ENCODE peak calls at places on chromosome 11, in four cellular contexts. V is esophagus squamous epithelium, E is tibial nerve, X is stomach. H is an unnamed sample.

GRCh38 chr11:114180301-114181055 is 115.7 kb upstream of the NNMT start:
- DNase-seq in V (no peak), E (no peak), X (peak), H (no peak)

GRCh38 chr11:76512851-76513653 is 68.2 kb downstream of the EMSY start:
- DNase-seq in V (no peak), E (no peak), X (no peak), H (no peak)

GRCh38 chr11:94926698-94927237 is 46.6 kb downstream of the CWC15 start:
- DNase-seq in V (no peak), E (peak), X (peak), H (no peak)

GRCh38 chr11:13337986-13338436 is 60.4 kb downstream of the BMAL1 start:
- DNase-seq in V (no peak), E (no peak), X (no peak), H (no peak)

GRCh38 chr11:96204721-96205459 is 138.1 kb downstream of the MAML2 start:
- DNase-seq in V (no peak), E (no peak), X (no peak), H (no peak)

GRCh38 chr11:11010624-11011127 is 152.8 kb upstream of the ZBED5 start:
- DNase-seq in V (no peak), E (no peak), X (peak), H (peak)

GRCh38 chr11:126162286-126163030 is 49.0 kb downstream of the RPUSD4 start:
- DNase-seq in V (no peak), E (no peak), X (no peak), H (no peak)

GRCh38 chr11:111069076-111069475 is 176.4 kb upstream of the POU2AF2 start:
- DNase-seq in V (no peak), E (no peak), X (no peak), H (no peak)

GRCh38 chr11:125055107-125055715 is 7.9 kb upstream of the SLC37A2 start:
- DNase-seq in V (no peak), E (no peak), X (no peak), H (no peak)

GRCh38 chr11:83194284-83195175 is 1.0 kb downstream of the ANKRD42 start:
- DNase-seq in V (no peak), E (peak), X (peak), H (peak)

GRCh38 chr11:26017903-26018750 is 313.8 kb upstream of the ANO3 start:
- DNase-seq in V (no peak), E (no peak), X (no peak), H (no peak)

GRCh38 chr11:19511066-19511412 is 201.6 kb upstream of the NAV2 start:
- DNase-seq in V (no peak), E (no peak), X (no peak), H (no peak)

GRCh38 chr11:44005076-44005800 is 42.5 kb upstream of the ACCSL start:
- DNase-seq in V (no peak), E (no peak), X (peak), H (no peak)

GRCh38 chr11:109970516-109971183 is 122.5 kb upstream of the ZC3H12C start:
- DNase-seq in V (no peak), E (no peak), X (no peak), H (no peak)

GRCh38 chr11:10623797-10624761 is 55.6 kb upstream of the LYVE1 start:
- DNase-seq in V (no peak), E (no peak), X (no peak), H (peak)

GRCh38 chr11:75667831-75668507 is 869 bp downstream of the MAP6 start:
- DNase-seq in V (no peak), E (no peak), X (peak), H (no peak)

GRCh38 chr11:3091081-3091845 is 34.0 kb upstream of the CARS1 start:
- DNase-seq in V (no peak), E (no peak), X (no peak), H (no peak)

GRCh38 chr11:22898036-22898435 is 37.8 kb upstream of the CCDC179 start:
- DNase-seq in V (no peak), E (no peak), X (no peak), H (no peak)

GRCh38 chr11:110433393-110434333 is 3.9 kb downstream of the FDX1 start:
- DNase-seq in V (no peak), E (no peak), X (no peak), H (peak)

GRCh38 chr11:31240340-31240904 is 129.1 kb downstream of the DCDC1 start:
- DNase-seq in V (no peak), E (no peak), X (no peak), H (peak)

GRCh38 chr11:93099811-93100210 is 98.0 kb downstream of the SLC36A4 start:
- DNase-seq in V (no peak), E (no peak), X (no peak), H (no peak)

GRCh38 chr11:126468102-126468521 is 112.6 kb downstream of the ST3GAL4 start:
- DNase-seq in V (no peak), E (no peak), X (no peak), H (no peak)

GRCh38 chr11:14480716-14481115 is 18.9 kb downstream of the COPB1 start:
- DNase-seq in V (no peak), E (no peak), X (no peak), H (no peak)

GRCh38 chr11:94767701-94768601 is at the start of gene AMOTL1:
- DNase-seq in V (peak), E (peak), X (peak), H (peak)

GRCh38 chr11:69934861-69935494 is 115.8 kb upstream of the FGF3 start:
- DNase-seq in V (no peak), E (no peak), X (no peak), H (no peak)

GRCh38 chr11:129608711-129609110 is 206.9 kb upstream of the TMEM45B start:
- DNase-seq in V (no peak), E (no peak), X (no peak), H (no peak)

GRCh38 chr11:76666408-76666807 is 4.1 kb downstream of the LRRC32 start:
- DNase-seq in V (no peak), E (peak), X (no peak), H (no peak)

GRCh38 chr11:44943118-44943517 is 7.6 kb downstream of the TP53I11 start:
- DNase-seq in V (no peak), E (no peak), X (peak), H (no peak)

GRCh38 chr11:31808268-31808667 is 2.9 kb downstream of the PAX6 start:
- DNase-seq in V (no peak), E (no peak), X (no peak), H (no peak)

GRCh38 chr11:8810331-8811301 is 100.4 kb upstream of the AKIP1 start:
- DNase-seq in V (no peak), E (peak), X (peak), H (peak)

GRCh38 chr11:114953039-114953438 is 274.7 kb downstream of the NXPE2 start:
- DNase-seq in V (no peak), E (no peak), X (no peak), H (peak)

GRCh38 chr11:109508185-109508584 is 86.2 kb downstream of the C11orf87 start:
- DNase-seq in V (no peak), E (no peak), X (no peak), H (no peak)

GRCh38 chr11:44690651-44691050 is 36.1 kb upstream of the TSPAN18 start:
- DNase-seq in V (no peak), E (no peak), X (no peak), H (no peak)

GRCh38 chr11:107631043-107631442 is 40.1 kb downstream of the ELMOD1 start:
- DNase-seq in V (no peak), E (no peak), X (no peak), H (no peak)

GRCh38 chr11:99370557-99371200 is 349.9 kb downstream of the CNTN5 start:
- DNase-seq in V (no peak), E (no peak), X (no peak), H (no peak)

GRCh38 chr11:105861225-105861624 is 160.8 kb downstream of the MSANTD4 start:
- DNase-seq in V (no peak), E (no peak), X (no peak), H (no peak)

GRCh38 chr11:125069796-125070195 is 6.7 kb downstream of the SLC37A2 start:
- DNase-seq in V (no peak), E (no peak), X (no peak), H (no peak)

GRCh38 chr11:19374189-19374588 is 133.4 kb upstream of the E2F8 start:
- DNase-seq in V (no peak), E (no peak), X (no peak), H (no peak)

DNA sequence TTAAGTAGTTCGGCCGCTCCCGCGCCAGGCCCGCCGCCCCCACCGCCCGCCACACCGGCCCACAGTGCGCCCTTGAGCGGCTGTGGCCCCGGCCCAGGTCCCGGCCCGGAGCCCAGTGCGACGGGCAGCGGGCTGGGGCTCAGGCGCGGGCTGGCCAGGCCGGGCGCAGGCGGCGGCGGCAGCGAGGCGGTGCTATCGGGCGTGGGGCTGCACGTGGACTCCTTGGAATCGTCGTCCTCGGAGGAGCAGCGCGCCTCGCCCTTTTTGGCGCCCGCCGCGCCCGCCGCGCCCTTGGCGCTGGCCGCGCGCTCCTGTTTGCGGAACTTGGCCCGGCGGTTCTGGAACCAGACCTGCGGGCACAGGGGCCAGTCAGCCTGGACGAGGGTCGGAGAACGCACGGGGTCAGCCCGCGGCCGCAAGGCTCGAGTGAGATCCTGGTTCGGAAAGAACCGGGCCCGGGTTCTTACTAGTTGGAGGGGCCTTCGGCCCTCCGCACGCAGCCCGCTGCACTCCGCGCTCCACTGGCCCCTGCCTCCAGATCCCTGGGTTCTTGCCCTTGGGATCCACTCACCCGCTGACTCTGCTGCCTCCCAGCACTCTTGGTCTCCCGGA is 4.0 kb downstream of the PHOX2A start:
- DNase-seq in V (no peak), E (no peak), X (peak), H (no peak)
- TF ChIP-seq POLR2A in V (no peak), E (no peak), X (no peak), H (no peak)

GRCh38 chr11:65498977-65499712 is at the start of gene MALAT1:
- DNase-seq in V (peak), E (peak), X (peak), H (peak)
- TF ChIP-seq POLR2A in V (peak), E (peak), X (peak), H (peak)

GRCh38 chr11:118437736-118438125 is 1.4 kb downstream of the KMT2A start:
- DNase-seq in V (no peak), E (no peak), X (no peak), H (peak)
- TF ChIP-seq POLR2A in V (no peak), E (no peak), X (no peak), H (no peak)

DNA sequence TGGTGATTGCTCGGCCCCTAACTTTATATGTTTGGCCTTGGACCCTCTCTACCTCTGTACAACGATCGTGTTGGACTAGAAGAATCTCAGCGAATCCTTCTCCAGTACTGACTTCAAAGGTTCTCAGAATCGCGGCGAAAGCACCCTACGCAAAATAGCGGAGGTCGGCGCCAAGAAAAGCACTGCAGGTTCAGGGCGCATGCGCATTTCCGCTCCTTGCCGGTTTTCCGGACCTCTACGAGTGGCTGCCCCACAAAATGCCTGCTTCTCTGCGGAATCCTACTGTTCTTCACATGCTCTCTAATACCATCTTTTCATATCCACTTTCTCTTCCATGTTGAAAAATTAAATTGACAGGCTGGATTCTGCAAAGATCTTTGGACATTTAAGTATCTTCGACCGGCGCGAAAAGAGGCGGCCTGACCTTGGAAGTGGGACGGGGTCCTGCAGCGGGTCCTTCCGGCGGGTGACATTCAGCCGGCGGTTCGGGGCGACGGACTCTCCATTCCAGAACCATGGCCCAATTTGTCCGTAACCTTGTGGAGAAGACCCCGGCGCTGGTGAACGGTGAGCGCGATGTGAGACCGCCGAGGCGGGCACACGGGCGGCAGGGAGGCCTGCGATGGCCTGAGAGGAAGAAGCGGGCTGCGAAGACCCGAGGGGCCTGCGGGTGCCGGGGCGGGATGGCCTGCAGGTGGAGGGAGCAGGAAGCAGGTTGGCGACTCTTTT is at the start of gene ATP5MG:
- DNase-seq in V (peak), E (peak), X (peak), H (peak)
- TF ChIP-seq POLR2A in V (peak), E (peak), X (no peak), H (peak)

DNA sequence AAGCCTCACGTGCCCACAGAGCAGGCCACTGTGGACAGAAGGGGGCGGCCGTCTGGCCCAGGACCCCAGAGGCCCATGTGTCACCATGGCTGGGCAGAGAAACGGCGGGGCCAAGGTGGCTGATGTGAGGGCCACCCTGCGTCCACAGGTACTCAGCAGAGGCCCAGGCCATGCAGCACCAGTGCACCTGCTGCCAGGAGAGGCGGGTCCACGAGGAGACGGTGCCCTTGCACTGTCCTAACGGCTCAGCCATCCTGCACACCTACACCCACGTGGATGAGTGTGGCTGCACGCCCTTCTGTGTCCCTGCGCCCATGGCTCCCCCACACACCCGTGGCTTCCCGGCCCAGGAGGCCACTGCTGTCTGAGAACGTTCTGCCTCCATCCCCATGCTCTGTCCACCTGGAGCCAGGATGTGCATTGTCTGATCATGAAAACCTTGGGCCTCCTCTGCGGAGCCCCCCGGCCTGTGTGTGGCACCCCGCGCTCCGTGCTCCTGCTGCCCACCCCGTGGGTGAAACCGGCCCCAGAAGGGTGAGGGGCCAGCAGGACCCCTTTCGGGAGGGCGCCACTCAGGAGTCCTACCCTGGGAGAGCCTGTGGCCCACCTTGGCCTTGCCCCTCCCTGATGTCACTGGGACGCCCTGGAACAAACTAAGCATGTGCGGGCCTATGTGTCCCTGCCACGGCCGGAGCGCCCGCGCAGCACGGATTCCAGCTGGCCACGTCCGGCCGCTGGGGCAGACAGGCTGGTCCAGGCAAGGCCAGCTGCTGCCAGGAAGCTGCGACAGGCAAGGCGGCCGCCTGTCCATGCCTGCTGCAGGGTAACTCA is 38.6 kb downstream of the MUC5B start:
- DNase-seq in V (no peak), E (no peak), X (no peak), H (no peak)
- TF ChIP-seq POLR2A in V (no peak), E (no peak), X (no peak), H (no peak)

GRCh38 chr11:61828379-61828628 is 204 bp downstream of the FADS2 start:
- DNase-seq in V (no peak), E (no peak), X (no peak), H (no peak)
- TF ChIP-seq POLR2A in V (no peak), E (no peak), X (no peak), H (no peak)